ENCODE peak calls at places on chromosomes 5 and 9, in nine cellular contexts. W, O, M, T, V, D, C, I and A are unnamed samples.

GRCh38 chr5:171450423-171451246 is 31.2 kb downstream of the FGF18 start:
- DNase-seq in V (no peak), O (no peak), I (peak), M (peak), C (peak), W (peak), D (no peak), T (peak), A (peak)

GRCh38 chr5:127875235-127876021 is 172.2 kb downstream of the CCDC192 start:
- DNase-seq in W (no peak), T (peak), I (no peak), O (peak), C (peak), D (peak), M (no peak), V (peak), A (no peak)

GRCh38 chr9:37163299-37163698 is 42.9 kb downstream of the ZCCHC7 start:
- DNase-seq in I (no peak), O (no peak), D (no peak), V (no peak), M (no peak), W (no peak), T (no peak), C (no peak), A (no peak)

GRCh38 chr5:113487411-113487778 is 858 bp downstream of the MCC start:
- DNase-seq in V (peak), M (no peak), I (no peak), O (no peak), W (no peak), C (no peak), T (no peak), D (no peak), A (no peak)

GRCh38 chr9:92328225-92328624 is 2.5 kb downstream of the CENPP start:
- DNase-seq in V (peak), O (no peak), W (no peak), M (peak), I (peak), T (no peak), D (no peak), C (no peak), A (no peak)

GRCh38 chr5:169197343-169197742 is 103.6 kb downstream of the SLIT3 start:
- DNase-seq in T (no peak), D (no peak), O (no peak), M (no peak), W (no peak), I (no peak), V (no peak), C (no peak), A (no peak)

GRCh38 chr9:113929634-113930092 is 53.6 kb downstream of the ZNF618 start:
- DNase-seq in I (no peak), C (no peak), O (no peak), V (no peak), T (no peak), M (peak), W (no peak), D (no peak), A (no peak)

GRCh38 chr9:108568093-108568492 is 287.7 kb downstream of the ACTL7B start:
- DNase-seq in T (no peak), W (no peak), V (no peak), M (no peak), C (no peak), D (no peak), O (no peak), I (no peak), A (no peak)

GRCh38 chr5:134550271-134551214 is 25.1 kb downstream of the JADE2 start:
- DNase-seq in T (no peak), M (no peak), D (peak), I (no peak), W (no peak), O (no peak), V (no peak), C (no peak), A (no peak)

GRCh38 chr9:89328064-89328463 is 9.8 kb downstream of the SECISBP2 start:
- DNase-seq in C (no peak), O (no peak), D (no peak), M (no peak), I (no peak), W (no peak), T (no peak), V (no peak), A (no peak)

GRCh38 chr5:34496258-34496657 is 159.9 kb upstream of the RAI14 start:
- DNase-seq in T (no peak), D (no peak), V (no peak), O (no peak), W (no peak), I (no peak), M (no peak), C (no peak), A (no peak)

GRCh38 chr9:13503599-13503998 is 224.1 kb upstream of the MPDZ start:
- DNase-seq in D (no peak), I (no peak), V (no peak), C (no peak), W (no peak), M (no peak), O (no peak), T (no peak), A (no peak)

GRCh38 chr5:322942-323879 is 1.7 kb downstream of the AHRR start:
- DNase-seq in M (no peak), D (no peak), W (no peak), O (no peak), C (no peak), V (no peak), I (no peak), T (no peak), A (no peak)

GRCh38 chr9:82418334-82418733 is 429.8 kb downstream of the SPATA31D1 start:
- DNase-seq in O (no peak), W (no peak), D (no peak), I (no peak), C (no peak), V (no peak), T (no peak), M (no peak), A (no peak)

GRCh38 chr9:93365427-93366118 is 85.9 kb upstream of the FAM120A start:
- DNase-seq in M (no peak), T (no peak), C (no peak), O (no peak), W (no peak), I (no peak), D (no peak), V (no peak), A (no peak)

GRCh38 chr5:32692066-32692746 is 18.9 kb upstream of the NPR3 start:
- DNase-seq in C (no peak), I (peak), O (no peak), T (no peak), M (no peak), D (no peak), W (no peak), V (no peak), A (no peak)

GRCh38 chr5:149938791-149939358 is 5.7 kb downstream of the PDE6A start:
- DNase-seq in M (peak), I (peak), C (no peak), T (no peak), O (no peak), V (no peak), W (no peak), D (no peak), A (no peak)

GRCh38 chr9:2477755-2478154 is 143.8 kb upstream of the VLDLR start:
- DNase-seq in M (no peak), T (no peak), I (no peak), C (no peak), V (no peak), O (no peak), W (no peak), D (no peak), A (no peak)

GRCh38 chr5:113034182-113034773 is 57.7 kb downstream of the DCP2 start:
- DNase-seq in I (no peak), T (peak), M (peak), W (no peak), V (peak), C (no peak), D (no peak), O (no peak), A (peak)

GRCh38 chr9:89436963-89437625 is 60.8 kb downstream of the SEMA4D start:
- DNase-seq in D (no peak), W (no peak), I (no peak), O (no peak), V (no peak), M (no peak), C (peak), T (no peak), A (no peak)